ENCODE peak calls at places on chromosomes 7 and 10, in four cellular contexts. One of them, this sample, is unnamed.

GRCh38 chr7:5478568-5479045 is 55.0 kb upstream of the TNRC18 start:
- DNase-seq in WTC11: no peak
- DNase-seq in HepG2: no peak
- DNase-seq in GM12878: no peak
- DNase-seq in this sample: no peak

GRCh38 chr10:118062798-118063238 is 16.1 kb upstream of the RAB11FIP2 start:
- DNase-seq in WTC11: no peak
- DNase-seq in HepG2: peak; percentile 27
- DNase-seq in GM12878: no peak
- DNase-seq in this sample: no peak

GRCh38 chr10:98030093-98030821 is at the start of gene CRTAC1:
- DNase-seq in WTC11: peak; percentile 85
- DNase-seq in HepG2: no peak
- DNase-seq in GM12878: no peak
- DNase-seq in this sample: no peak

GRCh38 chr7:30469303-30469702 is 9.3 kb downstream of the NOD1 start:
- DNase-seq in WTC11: peak; percentile 68
- DNase-seq in HepG2: peak; percentile 83
- DNase-seq in GM12878: no peak
- DNase-seq in this sample: no peak

GRCh38 chr7:118195837-118196474 is 12.0 kb downstream of the LSM8 start:
- DNase-seq in WTC11: peak; percentile 38
- DNase-seq in HepG2: peak; percentile 61
- DNase-seq in GM12878: no peak
- DNase-seq in this sample: peak; percentile 82

GRCh38 chr10:90328896-90329295 is 528.9 kb downstream of the HTR7 start:
- DNase-seq in WTC11: no peak
- DNase-seq in HepG2: no peak
- DNase-seq in GM12878: no peak
- DNase-seq in this sample: no peak

GRCh38 chr7:134454277-134454676 is 4.6 kb downstream of the AKR1B1 start:
- DNase-seq in WTC11: no peak
- DNase-seq in HepG2: no peak
- DNase-seq in GM12878: no peak
- DNase-seq in this sample: no peak

GRCh38 chr10:24953350-24954074 is 1.1 kb upstream of the PRTFDC1 start:
- DNase-seq in WTC11: no peak
- DNase-seq in HepG2: no peak
- DNase-seq in GM12878: no peak
- DNase-seq in this sample: peak; percentile 44

GRCh38 chr7:54662701-54663100 is 96.3 kb downstream of the SEC61G start:
- DNase-seq in WTC11: no peak
- DNase-seq in HepG2: no peak
- DNase-seq in GM12878: no peak
- DNase-seq in this sample: no peak

GRCh38 chr7:35802649-35803048 is 1.8 kb downstream of the SEPTIN7 start:
- DNase-seq in WTC11: no peak
- DNase-seq in HepG2: peak; percentile 26
- DNase-seq in GM12878: no peak
- DNase-seq in this sample: peak; percentile 16

GRCh38 chr7:34675749-34676374 is 17.8 kb downstream of the NPSR1 start:
- DNase-seq in WTC11: peak; percentile 53
- DNase-seq in HepG2: peak; percentile 27
- DNase-seq in GM12878: peak; percentile 9
- DNase-seq in this sample: peak; percentile 31

GRCh38 chr10:116659049-116659670 is 38.4 kb downstream of the PNLIPRP2 start:
- DNase-seq in WTC11: no peak
- DNase-seq in HepG2: no peak
- DNase-seq in GM12878: no peak
- DNase-seq in this sample: no peak

GRCh38 chr10:116653885-116654284 is 33.1 kb downstream of the PNLIPRP2 start:
- DNase-seq in WTC11: no peak
- DNase-seq in HepG2: no peak
- DNase-seq in GM12878: no peak
- DNase-seq in this sample: no peak

GRCh38 chr10:116654816-116655215 is 34.1 kb downstream of the PNLIPRP2 start:
- DNase-seq in WTC11: peak; percentile 32
- DNase-seq in HepG2: peak; percentile 19
- DNase-seq in GM12878: no peak
- DNase-seq in this sample: no peak

GRCh38 chr10:116658152-116658551 is 37.4 kb downstream of the PNLIPRP2 start:
- DNase-seq in WTC11: no peak
- DNase-seq in HepG2: no peak
- DNase-seq in GM12878: no peak
- DNase-seq in this sample: no peak

DNA sequence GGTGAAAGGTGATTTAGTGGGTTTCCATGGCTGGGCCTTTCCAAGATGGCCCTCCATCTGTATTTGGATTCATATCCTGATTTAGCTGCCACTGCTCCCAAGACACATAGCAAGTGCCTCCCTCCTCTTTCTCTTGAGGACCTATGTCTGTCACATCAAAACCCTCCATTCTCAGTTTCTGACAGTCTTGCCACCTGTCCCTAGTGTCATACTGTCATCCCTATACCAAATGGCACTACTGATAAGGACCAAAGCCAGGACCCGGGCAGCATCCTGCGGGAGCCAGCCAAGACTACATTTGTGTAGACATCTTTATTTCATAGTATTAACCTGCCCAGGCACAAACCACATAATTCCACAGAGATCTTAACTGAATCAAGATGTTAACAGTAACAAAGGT is 34.8 kb downstream of the PNLIPRP2 start:
- DNase-seq in WTC11: no peak
- DNase-seq in HepG2: no peak
- DNase-seq in GM12878: no peak
- DNase-seq in this sample: no peak
- TF ChIP-seq ETV6 in WTC11: no peak
- TF ChIP-seq ETV6 in HepG2: no peak
- TF ChIP-seq ETV6 in GM12878: no peak
- TF ChIP-seq ETV6 in this sample: no peak

GRCh38 chr7:24882989-24883631 is 96.9 kb downstream of the OSBPL3 start:
- DNase-seq in WTC11: no peak
- DNase-seq in HepG2: no peak
- DNase-seq in GM12878: no peak
- DNase-seq in this sample: no peak
- TF ChIP-seq ETV6 in WTC11: no peak
- TF ChIP-seq ETV6 in HepG2: no peak
- TF ChIP-seq ETV6 in GM12878: no peak
- TF ChIP-seq ETV6 in this sample: no peak

GRCh38 chr7:93036807-93037206 is 81.0 kb downstream of the SAMD9 start:
- DNase-seq in WTC11: no peak
- DNase-seq in HepG2: no peak
- DNase-seq in GM12878: peak; percentile 61
- DNase-seq in this sample: no peak
- TF ChIP-seq ETV6 in WTC11: no peak
- TF ChIP-seq ETV6 in HepG2: no peak
- TF ChIP-seq ETV6 in GM12878: no peak
- TF ChIP-seq ETV6 in this sample: no peak

DNA sequence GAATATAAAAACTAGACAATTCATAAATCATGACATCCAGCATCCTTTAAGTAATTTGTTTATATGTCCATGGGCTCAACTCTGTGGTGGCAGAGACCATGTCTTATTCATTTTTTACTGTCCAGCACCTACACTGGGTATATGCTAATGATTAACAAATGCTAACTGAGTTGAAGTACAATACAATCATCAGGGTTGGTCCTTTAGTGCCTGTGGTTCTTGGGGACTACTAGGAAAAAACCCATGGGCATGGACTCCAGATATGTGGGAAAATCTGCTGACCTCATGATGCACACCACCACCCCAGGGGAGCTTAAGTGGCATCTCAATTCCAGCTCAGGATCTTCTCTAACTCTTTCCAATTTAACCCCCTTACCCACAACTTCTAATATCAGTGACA is 85.3 kb upstream of the YAE1 start:
- DNase-seq in WTC11: no peak
- DNase-seq in HepG2: no peak
- DNase-seq in GM12878: no peak
- DNase-seq in this sample: no peak
- TF ChIP-seq ETV6 in WTC11: no peak
- TF ChIP-seq ETV6 in HepG2: no peak
- TF ChIP-seq ETV6 in GM12878: no peak
- TF ChIP-seq ETV6 in this sample: no peak

DNA sequence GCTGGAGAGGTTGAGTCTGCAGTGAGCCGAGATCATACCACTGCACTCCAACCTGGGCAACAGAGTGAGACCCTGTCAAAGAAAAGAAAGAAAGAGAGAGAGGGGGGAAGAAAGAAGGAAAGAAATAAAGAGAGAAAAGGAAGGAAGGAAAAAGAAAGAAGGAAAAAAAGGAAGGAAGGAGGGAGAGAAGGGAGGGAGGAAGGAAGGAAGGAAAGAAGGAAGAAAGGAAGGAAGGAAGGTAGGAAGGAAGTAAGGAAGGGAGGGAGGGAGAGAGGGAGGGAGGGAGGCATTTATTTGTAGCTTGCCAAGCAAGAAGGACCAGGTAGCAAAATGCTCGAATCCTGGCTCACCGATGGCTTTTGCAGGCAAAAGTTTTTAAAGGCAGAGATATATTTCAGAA is 74.5 kb upstream of the BAIAP2L1 start:
- DNase-seq in WTC11: no peak
- DNase-seq in HepG2: no peak
- DNase-seq in GM12878: no peak
- DNase-seq in this sample: no peak
- TF ChIP-seq ETV6 in WTC11: no peak
- TF ChIP-seq ETV6 in HepG2: no peak
- TF ChIP-seq ETV6 in GM12878: no peak
- TF ChIP-seq ETV6 in this sample: no peak

DNA sequence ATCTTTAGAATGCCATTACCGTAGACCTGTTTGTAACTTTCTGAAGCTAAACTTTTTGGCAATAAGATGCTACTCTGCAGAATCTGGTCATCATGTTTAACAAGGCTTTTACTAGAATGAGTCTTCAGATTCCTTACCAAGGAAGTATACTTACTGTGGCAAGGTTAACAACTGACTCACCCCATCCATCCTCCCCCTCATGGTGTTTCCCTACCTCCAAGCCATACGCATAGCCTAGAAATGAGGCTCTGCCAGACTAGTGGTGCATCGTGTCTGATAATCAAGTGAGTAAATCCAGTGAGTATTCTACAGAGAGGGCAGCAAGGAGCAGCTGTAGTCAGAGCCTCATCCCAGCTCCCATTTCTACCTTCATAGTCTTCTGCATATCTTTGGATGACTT is 223.6 kb downstream of the IPMK start:
- DNase-seq in WTC11: no peak
- DNase-seq in HepG2: no peak
- DNase-seq in GM12878: no peak
- DNase-seq in this sample: no peak
- TF ChIP-seq ETV6 in WTC11: no peak
- TF ChIP-seq ETV6 in HepG2: no peak
- TF ChIP-seq ETV6 in GM12878: no peak
- TF ChIP-seq ETV6 in this sample: no peak

GRCh38 chr7:132576723-132577089 is 436 bp upstream of the PLXNA4 start:
- DNase-seq in WTC11: peak; percentile 18
- DNase-seq in HepG2: no peak
- DNase-seq in GM12878: no peak
- DNase-seq in this sample: no peak

GRCh38 chr7:132578050-132578370 is 1.7 kb upstream of the PLXNA4 start:
- DNase-seq in WTC11: no peak
- DNase-seq in HepG2: no peak
- DNase-seq in GM12878: no peak
- DNase-seq in this sample: no peak

GRCh38 chr7:132575987-132576722 is at the start of gene PLXNA4:
- DNase-seq in WTC11: peak; percentile 29
- DNase-seq in HepG2: no peak
- DNase-seq in GM12878: no peak
- DNase-seq in this sample: no peak

GRCh38 chr7:132578826-132579225 is 2.6 kb upstream of the PLXNA4 start:
- DNase-seq in WTC11: no peak
- DNase-seq in HepG2: no peak
- DNase-seq in GM12878: no peak
- DNase-seq in this sample: no peak

GRCh38 chr7:132577206-132578049 is 1.2 kb upstream of the PLXNA4 start:
- DNase-seq in WTC11: peak; percentile 80
- DNase-seq in HepG2: no peak
- DNase-seq in GM12878: no peak
- DNase-seq in this sample: no peak
- TF ChIP-seq ETV6 in WTC11: peak; percentile 32
- TF ChIP-seq ETV6 in HepG2: no peak
- TF ChIP-seq ETV6 in GM12878: no peak
- TF ChIP-seq ETV6 in this sample: no peak

This sample was measured in K562.